ENCODE peak calls at places on chromosomes 13 and 19, in five cellular contexts. One of them, this sample, is unnamed.

GRCh38 chr19:5080030-5080644 is 111.2 kb downstream of the KDM4B start:
- DNase-seq in cardiac muscle cell: no peak
- DNase-seq in HTR-8/SVneo: no peak
- DNase-seq in activated naive CD4-positive, alpha-beta T cell: no peak
- DNase-seq in EL: no peak
- DNase-seq in this sample: no peak

GRCh38 chr13:35978607-35979316 is 152.4 kb downstream of the DCLK1 start:
- DNase-seq in EL: peak; percentile 66
- DNase-seq in cardiac muscle cell: peak; percentile 55
- DNase-seq in activated naive CD4-positive, alpha-beta T cell: no peak
- DNase-seq in HTR-8/SVneo: peak; percentile 29
- DNase-seq in this sample: peak; percentile 81

GRCh38 chr19:56119585-56119978 is 1.5 kb downstream of the ZNF787 start:
- DNase-seq in activated naive CD4-positive, alpha-beta T cell: no peak
- DNase-seq in HTR-8/SVneo: no peak
- DNase-seq in cardiac muscle cell: no peak
- DNase-seq in EL: peak; percentile 75
- DNase-seq in this sample: peak; percentile 70

GRCh38 chr13:73201601-73202000 is 142.8 kb downstream of the KLF5 start:
- DNase-seq in HTR-8/SVneo: no peak
- DNase-seq in EL: peak; percentile 49
- DNase-seq in cardiac muscle cell: no peak
- DNase-seq in activated naive CD4-positive, alpha-beta T cell: no peak
- DNase-seq in this sample: no peak

GRCh38 chr13:70893832-70894231 is 785.6 kb upstream of the KLHL1 start:
- DNase-seq in HTR-8/SVneo: no peak
- DNase-seq in EL: no peak
- DNase-seq in activated naive CD4-positive, alpha-beta T cell: no peak
- DNase-seq in cardiac muscle cell: no peak
- DNase-seq in this sample: peak; percentile 38

GRCh38 chr13:31722684-31723083 is 16.6 kb upstream of the RXFP2 start:
- DNase-seq in EL: peak; percentile 49
- DNase-seq in activated naive CD4-positive, alpha-beta T cell: no peak
- DNase-seq in cardiac muscle cell: no peak
- DNase-seq in HTR-8/SVneo: no peak
- DNase-seq in this sample: no peak

GRCh38 chr19:1590641-1591397 is 1.8 kb downstream of the MBD3 start:
- DNase-seq in activated naive CD4-positive, alpha-beta T cell: no peak
- DNase-seq in EL: peak; percentile 30
- DNase-seq in HTR-8/SVneo: no peak
- DNase-seq in cardiac muscle cell: peak; percentile 59
- DNase-seq in this sample: no peak

GRCh38 chr13:53357582-53357981 is 329.0 kb downstream of the OLFM4 start:
- DNase-seq in activated naive CD4-positive, alpha-beta T cell: no peak
- DNase-seq in HTR-8/SVneo: no peak
- DNase-seq in cardiac muscle cell: no peak
- DNase-seq in EL: no peak
- DNase-seq in this sample: no peak

GRCh38 chr13:99665716-99666115 is 164.4 kb downstream of the TM9SF2 start:
- DNase-seq in HTR-8/SVneo: no peak
- DNase-seq in activated naive CD4-positive, alpha-beta T cell: no peak
- DNase-seq in cardiac muscle cell: no peak
- DNase-seq in EL: no peak
- DNase-seq in this sample: no peak

GRCh38 chr19:41083516-41083915 is 4.7 kb upstream of the CYP2A13 start:
- DNase-seq in EL: no peak
- DNase-seq in cardiac muscle cell: no peak
- DNase-seq in activated naive CD4-positive, alpha-beta T cell: no peak
- DNase-seq in HTR-8/SVneo: no peak
- DNase-seq in this sample: no peak

GRCh38 chr13:21567714-21568113 is 36.3 kb downstream of the MICU2 start:
- DNase-seq in HTR-8/SVneo: peak; percentile 1
- DNase-seq in EL: no peak
- DNase-seq in activated naive CD4-positive, alpha-beta T cell: no peak
- DNase-seq in cardiac muscle cell: no peak
- DNase-seq in this sample: no peak

GRCh38 chr13:35744144-35744543 is 267.7 kb upstream of the MAB21L1 start:
- DNase-seq in cardiac muscle cell: no peak
- DNase-seq in EL: no peak
- DNase-seq in activated naive CD4-positive, alpha-beta T cell: no peak
- DNase-seq in HTR-8/SVneo: no peak
- DNase-seq in this sample: no peak

GRCh38 chr13:94110011-94110410 is 369.5 kb downstream of the DCT start:
- DNase-seq in EL: peak; percentile 13
- DNase-seq in cardiac muscle cell: no peak
- DNase-seq in HTR-8/SVneo: no peak
- DNase-seq in activated naive CD4-positive, alpha-beta T cell: no peak
- DNase-seq in this sample: no peak

GRCh38 chr13:108961542-108962125 is 332.2 kb downstream of the MYO16 start:
- DNase-seq in HTR-8/SVneo: peak; percentile 18
- DNase-seq in cardiac muscle cell: peak; percentile 70
- DNase-seq in activated naive CD4-positive, alpha-beta T cell: no peak
- DNase-seq in EL: peak; percentile 46
- DNase-seq in this sample: no peak

GRCh38 chr19:18223860-18224524 is 2.2 kb downstream of the PDE4C start:
- DNase-seq in cardiac muscle cell: peak; percentile 70
- DNase-seq in activated naive CD4-positive, alpha-beta T cell: no peak
- DNase-seq in EL: peak; percentile 23
- DNase-seq in HTR-8/SVneo: peak; percentile 70
- DNase-seq in this sample: no peak

GRCh38 chr19:54532528-54532927 is 29.9 kb downstream of the LAIR2 start:
- DNase-seq in cardiac muscle cell: no peak
- DNase-seq in EL: no peak
- DNase-seq in activated naive CD4-positive, alpha-beta T cell: no peak
- DNase-seq in HTR-8/SVneo: no peak
- DNase-seq in this sample: no peak

GRCh38 chr19:10104665-10105221 is 1.4 kb upstream of the PPAN start:
- DNase-seq in activated naive CD4-positive, alpha-beta T cell: peak; percentile 49
- DNase-seq in cardiac muscle cell: no peak
- DNase-seq in EL: no peak
- DNase-seq in HTR-8/SVneo: no peak
- DNase-seq in this sample: no peak